ENCODE peak calls at places on chromosomes 2 and 18, in nine cellular contexts. One of them, this sample, is unnamed.

GRCh38 chr2:172552547-172553291 is 3.2 kb upstream of the PDK1 start:
- DNase-seq in activated T-cell treated with anti-CD3 and anti-CD28 coated beads, Interleukin-2, amount 50 U/mL, for 72 hours: no peak
- DNase-seq in activated T-helper 1 cell treated with Interleukin-2 at 50 U/mL for 16 hours: no peak
- DNase-seq in AG08395: peak; percentile 51
- DNase-seq in left kidney: no peak
- DNase-seq in activated CD4-positive, alpha-beta T cell treated with anti-CD3 and anti-CD28 coated beads for 36 hours: no peak
- DNase-seq in H54: peak; percentile 40
- DNase-seq in stromal cell of bone marrow: peak; percentile 69
- DNase-seq in stimulated activated CD8-positive, alpha-beta memory T cell treated with anti-CD3 and anti-CD28 coated beads, Interleukin-7, amount 100 ng/mL, for 1 hour: no peak
- DNase-seq in this sample: no peak

GRCh38 chr2:224395646-224396390 is 6.1 kb downstream of the FAM124B start:
- DNase-seq in stromal cell of bone marrow: no peak
- DNase-seq in activated CD4-positive, alpha-beta T cell treated with anti-CD3 and anti-CD28 coated beads for 36 hours: no peak
- DNase-seq in stimulated activated CD8-positive, alpha-beta memory T cell treated with anti-CD3 and anti-CD28 coated beads, Interleukin-7, amount 100 ng/mL, for 1 hour: no peak
- DNase-seq in AG08395: no peak
- DNase-seq in H54: no peak
- DNase-seq in left kidney: no peak
- DNase-seq in activated T-helper 1 cell treated with Interleukin-2 at 50 U/mL for 16 hours: no peak
- DNase-seq in activated T-cell treated with anti-CD3 and anti-CD28 coated beads, Interleukin-2, amount 50 U/mL, for 72 hours: no peak
- DNase-seq in this sample: no peak

GRCh38 chr2:28751956-28752607 is 452 bp downstream of the PPP1CB start:
- DNase-seq in stimulated activated CD8-positive, alpha-beta memory T cell treated with anti-CD3 and anti-CD28 coated beads, Interleukin-7, amount 100 ng/mL, for 1 hour: peak; percentile 5
- DNase-seq in activated CD4-positive, alpha-beta T cell treated with anti-CD3 and anti-CD28 coated beads for 36 hours: peak; percentile 51
- DNase-seq in activated T-cell treated with anti-CD3 and anti-CD28 coated beads, Interleukin-2, amount 50 U/mL, for 72 hours: peak; percentile 48
- DNase-seq in AG08395: no peak
- DNase-seq in activated T-helper 1 cell treated with Interleukin-2 at 50 U/mL for 16 hours: peak; percentile 9
- DNase-seq in H54: peak; percentile 50
- DNase-seq in stromal cell of bone marrow: no peak
- DNase-seq in left kidney: no peak
- DNase-seq in this sample: peak; percentile 42

GRCh38 chr2:133734699-133735098 is 166.4 kb upstream of the NCKAP5 start:
- DNase-seq in stromal cell of bone marrow: peak; percentile 28
- DNase-seq in activated CD4-positive, alpha-beta T cell treated with anti-CD3 and anti-CD28 coated beads for 36 hours: no peak
- DNase-seq in left kidney: no peak
- DNase-seq in AG08395: no peak
- DNase-seq in activated T-cell treated with anti-CD3 and anti-CD28 coated beads, Interleukin-2, amount 50 U/mL, for 72 hours: no peak
- DNase-seq in activated T-helper 1 cell treated with Interleukin-2 at 50 U/mL for 16 hours: no peak
- DNase-seq in H54: no peak
- DNase-seq in stimulated activated CD8-positive, alpha-beta memory T cell treated with anti-CD3 and anti-CD28 coated beads, Interleukin-7, amount 100 ng/mL, for 1 hour: no peak
- DNase-seq in this sample: no peak

GRCh38 chr2:62375051-62375450 is 130.9 kb downstream of the TMEM17 start:
- DNase-seq in left kidney: peak; percentile 92
- DNase-seq in stimulated activated CD8-positive, alpha-beta memory T cell treated with anti-CD3 and anti-CD28 coated beads, Interleukin-7, amount 100 ng/mL, for 1 hour: no peak
- DNase-seq in AG08395: no peak
- DNase-seq in stromal cell of bone marrow: no peak
- DNase-seq in activated T-helper 1 cell treated with Interleukin-2 at 50 U/mL for 16 hours: no peak
- DNase-seq in activated CD4-positive, alpha-beta T cell treated with anti-CD3 and anti-CD28 coated beads for 36 hours: no peak
- DNase-seq in activated T-cell treated with anti-CD3 and anti-CD28 coated beads, Interleukin-2, amount 50 U/mL, for 72 hours: no peak
- DNase-seq in H54: no peak
- DNase-seq in this sample: no peak

GRCh38 chr2:64524604-64525322 is 635 bp downstream of the AFTPH start:
- DNase-seq in activated T-cell treated with anti-CD3 and anti-CD28 coated beads, Interleukin-2, amount 50 U/mL, for 72 hours: peak; percentile 44
- DNase-seq in stromal cell of bone marrow: no peak
- DNase-seq in activated CD4-positive, alpha-beta T cell treated with anti-CD3 and anti-CD28 coated beads for 36 hours: peak; percentile 64
- DNase-seq in stimulated activated CD8-positive, alpha-beta memory T cell treated with anti-CD3 and anti-CD28 coated beads, Interleukin-7, amount 100 ng/mL, for 1 hour: no peak
- DNase-seq in H54: no peak
- DNase-seq in activated T-helper 1 cell treated with Interleukin-2 at 50 U/mL for 16 hours: no peak
- DNase-seq in left kidney: peak; percentile 79
- DNase-seq in AG08395: no peak
- DNase-seq in this sample: no peak

GRCh38 chr2:134310450-134311079 is 56.7 kb downstream of the MGAT5 start:
- DNase-seq in stimulated activated CD8-positive, alpha-beta memory T cell treated with anti-CD3 and anti-CD28 coated beads, Interleukin-7, amount 100 ng/mL, for 1 hour: no peak
- DNase-seq in left kidney: no peak
- DNase-seq in AG08395: no peak
- DNase-seq in stromal cell of bone marrow: no peak
- DNase-seq in activated T-cell treated with anti-CD3 and anti-CD28 coated beads, Interleukin-2, amount 50 U/mL, for 72 hours: no peak
- DNase-seq in H54: no peak
- DNase-seq in activated CD4-positive, alpha-beta T cell treated with anti-CD3 and anti-CD28 coated beads for 36 hours: no peak
- DNase-seq in activated T-helper 1 cell treated with Interleukin-2 at 50 U/mL for 16 hours: no peak
- DNase-seq in this sample: no peak

GRCh38 chr2:69166812-69167468 is 154.0 kb downstream of the ANTXR1 start:
- DNase-seq in activated T-helper 1 cell treated with Interleukin-2 at 50 U/mL for 16 hours: no peak
- DNase-seq in H54: no peak
- DNase-seq in stromal cell of bone marrow: no peak
- DNase-seq in left kidney: no peak
- DNase-seq in AG08395: no peak
- DNase-seq in stimulated activated CD8-positive, alpha-beta memory T cell treated with anti-CD3 and anti-CD28 coated beads, Interleukin-7, amount 100 ng/mL, for 1 hour: no peak
- DNase-seq in activated T-cell treated with anti-CD3 and anti-CD28 coated beads, Interleukin-2, amount 50 U/mL, for 72 hours: no peak
- DNase-seq in activated CD4-positive, alpha-beta T cell treated with anti-CD3 and anti-CD28 coated beads for 36 hours: no peak
- DNase-seq in this sample: no peak

GRCh38 chr18:2905802-2906521 is 59.2 kb downstream of the EMILIN2 start:
- DNase-seq in stromal cell of bone marrow: no peak
- DNase-seq in activated T-helper 1 cell treated with Interleukin-2 at 50 U/mL for 16 hours: peak; percentile 38
- DNase-seq in stimulated activated CD8-positive, alpha-beta memory T cell treated with anti-CD3 and anti-CD28 coated beads, Interleukin-7, amount 100 ng/mL, for 1 hour: peak; percentile 12
- DNase-seq in AG08395: peak; percentile 78
- DNase-seq in activated T-cell treated with anti-CD3 and anti-CD28 coated beads, Interleukin-2, amount 50 U/mL, for 72 hours: peak; percentile 66
- DNase-seq in left kidney: peak; percentile 84
- DNase-seq in activated CD4-positive, alpha-beta T cell treated with anti-CD3 and anti-CD28 coated beads for 36 hours: peak; percentile 69
- DNase-seq in H54: no peak
- DNase-seq in this sample: peak; percentile 31

GRCh38 chr18:72700961-72701710 is 157.0 kb upstream of the CBLN2 start:
- DNase-seq in activated T-helper 1 cell treated with Interleukin-2 at 50 U/mL for 16 hours: no peak
- DNase-seq in left kidney: peak; percentile 24
- DNase-seq in stimulated activated CD8-positive, alpha-beta memory T cell treated with anti-CD3 and anti-CD28 coated beads, Interleukin-7, amount 100 ng/mL, for 1 hour: no peak
- DNase-seq in AG08395: no peak
- DNase-seq in H54: no peak
- DNase-seq in stromal cell of bone marrow: no peak
- DNase-seq in activated T-cell treated with anti-CD3 and anti-CD28 coated beads, Interleukin-2, amount 50 U/mL, for 72 hours: no peak
- DNase-seq in activated CD4-positive, alpha-beta T cell treated with anti-CD3 and anti-CD28 coated beads for 36 hours: no peak
- DNase-seq in this sample: no peak

GRCh38 chr2:138897274-138897673 is 117.1 kb upstream of the NXPH2 start:
- DNase-seq in H54: no peak
- DNase-seq in stimulated activated CD8-positive, alpha-beta memory T cell treated with anti-CD3 and anti-CD28 coated beads, Interleukin-7, amount 100 ng/mL, for 1 hour: no peak
- DNase-seq in activated T-cell treated with anti-CD3 and anti-CD28 coated beads, Interleukin-2, amount 50 U/mL, for 72 hours: no peak
- DNase-seq in activated CD4-positive, alpha-beta T cell treated with anti-CD3 and anti-CD28 coated beads for 36 hours: no peak
- DNase-seq in activated T-helper 1 cell treated with Interleukin-2 at 50 U/mL for 16 hours: no peak
- DNase-seq in left kidney: no peak
- DNase-seq in AG08395: no peak
- DNase-seq in stromal cell of bone marrow: no peak
- DNase-seq in this sample: no peak

GRCh38 chr2:15547100-15547499 is 14.0 kb downstream of the NBAS start:
- DNase-seq in stromal cell of bone marrow: peak; percentile 14
- DNase-seq in left kidney: no peak
- DNase-seq in H54: no peak
- DNase-seq in activated CD4-positive, alpha-beta T cell treated with anti-CD3 and anti-CD28 coated beads for 36 hours: no peak
- DNase-seq in AG08395: no peak
- DNase-seq in activated T-helper 1 cell treated with Interleukin-2 at 50 U/mL for 16 hours: no peak
- DNase-seq in stimulated activated CD8-positive, alpha-beta memory T cell treated with anti-CD3 and anti-CD28 coated beads, Interleukin-7, amount 100 ng/mL, for 1 hour: no peak
- DNase-seq in activated T-cell treated with anti-CD3 and anti-CD28 coated beads, Interleukin-2, amount 50 U/mL, for 72 hours: no peak
- DNase-seq in this sample: no peak

GRCh38 chr2:160353166-160353565 is 140.4 kb downstream of the RBMS1 start:
- DNase-seq in left kidney: no peak
- DNase-seq in activated T-helper 1 cell treated with Interleukin-2 at 50 U/mL for 16 hours: no peak
- DNase-seq in H54: no peak
- DNase-seq in activated CD4-positive, alpha-beta T cell treated with anti-CD3 and anti-CD28 coated beads for 36 hours: peak; percentile 34
- DNase-seq in AG08395: no peak
- DNase-seq in stimulated activated CD8-positive, alpha-beta memory T cell treated with anti-CD3 and anti-CD28 coated beads, Interleukin-7, amount 100 ng/mL, for 1 hour: no peak
- DNase-seq in activated T-cell treated with anti-CD3 and anti-CD28 coated beads, Interleukin-2, amount 50 U/mL, for 72 hours: peak; percentile 23
- DNase-seq in stromal cell of bone marrow: no peak
- DNase-seq in this sample: peak; percentile 28

GRCh38 chr2:218146056-218146455 is 20.2 kb downstream of the CXCR2 start:
- DNase-seq in left kidney: no peak
- DNase-seq in stromal cell of bone marrow: no peak
- DNase-seq in AG08395: no peak
- DNase-seq in activated CD4-positive, alpha-beta T cell treated with anti-CD3 and anti-CD28 coated beads for 36 hours: no peak
- DNase-seq in activated T-cell treated with anti-CD3 and anti-CD28 coated beads, Interleukin-2, amount 50 U/mL, for 72 hours: no peak
- DNase-seq in H54: no peak
- DNase-seq in activated T-helper 1 cell treated with Interleukin-2 at 50 U/mL for 16 hours: no peak
- DNase-seq in stimulated activated CD8-positive, alpha-beta memory T cell treated with anti-CD3 and anti-CD28 coated beads, Interleukin-7, amount 100 ng/mL, for 1 hour: no peak
- DNase-seq in this sample: no peak

GRCh38 chr18:46485675-46486200 is 171.3 kb downstream of the LOXHD1 start:
- DNase-seq in AG08395: no peak
- DNase-seq in activated CD4-positive, alpha-beta T cell treated with anti-CD3 and anti-CD28 coated beads for 36 hours: no peak
- DNase-seq in H54: no peak
- DNase-seq in stromal cell of bone marrow: no peak
- DNase-seq in left kidney: peak; percentile 16
- DNase-seq in stimulated activated CD8-positive, alpha-beta memory T cell treated with anti-CD3 and anti-CD28 coated beads, Interleukin-7, amount 100 ng/mL, for 1 hour: no peak
- DNase-seq in activated T-helper 1 cell treated with Interleukin-2 at 50 U/mL for 16 hours: no peak
- DNase-seq in activated T-cell treated with anti-CD3 and anti-CD28 coated beads, Interleukin-2, amount 50 U/mL, for 72 hours: no peak
- DNase-seq in this sample: no peak

GRCh38 chr2:238095143-238095542 is 5.0 kb upstream of the ESPNL start:
- DNase-seq in left kidney: no peak
- DNase-seq in stromal cell of bone marrow: no peak
- DNase-seq in activated T-helper 1 cell treated with Interleukin-2 at 50 U/mL for 16 hours: no peak
- DNase-seq in stimulated activated CD8-positive, alpha-beta memory T cell treated with anti-CD3 and anti-CD28 coated beads, Interleukin-7, amount 100 ng/mL, for 1 hour: no peak
- DNase-seq in activated CD4-positive, alpha-beta T cell treated with anti-CD3 and anti-CD28 coated beads for 36 hours: no peak
- DNase-seq in AG08395: no peak
- DNase-seq in activated T-cell treated with anti-CD3 and anti-CD28 coated beads, Interleukin-2, amount 50 U/mL, for 72 hours: no peak
- DNase-seq in H54: no peak
- DNase-seq in this sample: no peak

GRCh38 chr2:88543541-88544057 is 83.7 kb downstream of the EIF2AK3 start:
- DNase-seq in stromal cell of bone marrow: no peak
- DNase-seq in stimulated activated CD8-positive, alpha-beta memory T cell treated with anti-CD3 and anti-CD28 coated beads, Interleukin-7, amount 100 ng/mL, for 1 hour: no peak
- DNase-seq in activated CD4-positive, alpha-beta T cell treated with anti-CD3 and anti-CD28 coated beads for 36 hours: no peak
- DNase-seq in H54: no peak
- DNase-seq in left kidney: no peak
- DNase-seq in AG08395: no peak
- DNase-seq in activated T-helper 1 cell treated with Interleukin-2 at 50 U/mL for 16 hours: no peak
- DNase-seq in activated T-cell treated with anti-CD3 and anti-CD28 coated beads, Interleukin-2, amount 50 U/mL, for 72 hours: no peak
- DNase-seq in this sample: no peak

GRCh38 chr18:34322365-34323289 is 97.9 kb upstream of the NOL4 start:
- DNase-seq in activated T-helper 1 cell treated with Interleukin-2 at 50 U/mL for 16 hours: no peak
- DNase-seq in activated CD4-positive, alpha-beta T cell treated with anti-CD3 and anti-CD28 coated beads for 36 hours: peak; percentile 42
- DNase-seq in stromal cell of bone marrow: peak; percentile 22
- DNase-seq in stimulated activated CD8-positive, alpha-beta memory T cell treated with anti-CD3 and anti-CD28 coated beads, Interleukin-7, amount 100 ng/mL, for 1 hour: no peak
- DNase-seq in AG08395: peak; percentile 31
- DNase-seq in H54: no peak
- DNase-seq in left kidney: peak; percentile 85
- DNase-seq in activated T-cell treated with anti-CD3 and anti-CD28 coated beads, Interleukin-2, amount 50 U/mL, for 72 hours: peak; percentile 19
- DNase-seq in this sample: no peak

GRCh38 chr2:96157649-96158553 is 12.7 kb upstream of the DUSP2 start:
- DNase-seq in AG08395: no peak
- DNase-seq in stimulated activated CD8-positive, alpha-beta memory T cell treated with anti-CD3 and anti-CD28 coated beads, Interleukin-7, amount 100 ng/mL, for 1 hour: no peak
- DNase-seq in stromal cell of bone marrow: no peak
- DNase-seq in activated T-cell treated with anti-CD3 and anti-CD28 coated beads, Interleukin-2, amount 50 U/mL, for 72 hours: peak; percentile 96
- DNase-seq in activated T-helper 1 cell treated with Interleukin-2 at 50 U/mL for 16 hours: peak; percentile 69
- DNase-seq in left kidney: peak; percentile 26
- DNase-seq in activated CD4-positive, alpha-beta T cell treated with anti-CD3 and anti-CD28 coated beads for 36 hours: peak; percentile 99
- DNase-seq in H54: no peak
- DNase-seq in this sample: peak; percentile 93

GRCh38 chr18:13436596-13436995 is 218.0 kb downstream of the LDLRAD4 start:
- DNase-seq in H54: no peak
- DNase-seq in left kidney: no peak
- DNase-seq in activated T-cell treated with anti-CD3 and anti-CD28 coated beads, Interleukin-2, amount 50 U/mL, for 72 hours: peak; percentile 26
- DNase-seq in stimulated activated CD8-positive, alpha-beta memory T cell treated with anti-CD3 and anti-CD28 coated beads, Interleukin-7, amount 100 ng/mL, for 1 hour: no peak
- DNase-seq in activated CD4-positive, alpha-beta T cell treated with anti-CD3 and anti-CD28 coated beads for 36 hours: peak; percentile 62
- DNase-seq in activated T-helper 1 cell treated with Interleukin-2 at 50 U/mL for 16 hours: no peak
- DNase-seq in stromal cell of bone marrow: no peak
- DNase-seq in AG08395: no peak
- DNase-seq in this sample: peak; percentile 37

GRCh38 chr2:99545066-99545465 is 55.2 kb upstream of the REV1 start:
- DNase-seq in stimulated activated CD8-positive, alpha-beta memory T cell treated with anti-CD3 and anti-CD28 coated beads, Interleukin-7, amount 100 ng/mL, for 1 hour: no peak
- DNase-seq in activated CD4-positive, alpha-beta T cell treated with anti-CD3 and anti-CD28 coated beads for 36 hours: no peak
- DNase-seq in H54: peak; percentile 45
- DNase-seq in stromal cell of bone marrow: no peak
- DNase-seq in activated T-cell treated with anti-CD3 and anti-CD28 coated beads, Interleukin-2, amount 50 U/mL, for 72 hours: no peak
- DNase-seq in AG08395: peak; percentile 61
- DNase-seq in activated T-helper 1 cell treated with Interleukin-2 at 50 U/mL for 16 hours: no peak
- DNase-seq in left kidney: no peak
- DNase-seq in this sample: no peak

GRCh38 chr2:229553091-229553490 is 161.3 kb downstream of the DNER start:
- DNase-seq in H54: no peak
- DNase-seq in activated T-helper 1 cell treated with Interleukin-2 at 50 U/mL for 16 hours: no peak
- DNase-seq in activated T-cell treated with anti-CD3 and anti-CD28 coated beads, Interleukin-2, amount 50 U/mL, for 72 hours: no peak
- DNase-seq in activated CD4-positive, alpha-beta T cell treated with anti-CD3 and anti-CD28 coated beads for 36 hours: no peak
- DNase-seq in stimulated activated CD8-positive, alpha-beta memory T cell treated with anti-CD3 and anti-CD28 coated beads, Interleukin-7, amount 100 ng/mL, for 1 hour: no peak
- DNase-seq in left kidney: no peak
- DNase-seq in stromal cell of bone marrow: peak; percentile 24
- DNase-seq in AG08395: no peak
- DNase-seq in this sample: no peak

GRCh38 chr2:221563601-221564000 is 8.5 kb downstream of the EPHA4 start:
- DNase-seq in activated CD4-positive, alpha-beta T cell treated with anti-CD3 and anti-CD28 coated beads for 36 hours: no peak
- DNase-seq in stromal cell of bone marrow: no peak
- DNase-seq in stimulated activated CD8-positive, alpha-beta memory T cell treated with anti-CD3 and anti-CD28 coated beads, Interleukin-7, amount 100 ng/mL, for 1 hour: no peak
- DNase-seq in AG08395: no peak
- DNase-seq in left kidney: no peak
- DNase-seq in activated T-helper 1 cell treated with Interleukin-2 at 50 U/mL for 16 hours: no peak
- DNase-seq in activated T-cell treated with anti-CD3 and anti-CD28 coated beads, Interleukin-2, amount 50 U/mL, for 72 hours: no peak
- DNase-seq in H54: no peak
- DNase-seq in this sample: no peak

GRCh38 chr2:160956243-160956802 is 203.9 kb upstream of the TANK start:
- DNase-seq in H54: no peak
- DNase-seq in stromal cell of bone marrow: peak; percentile 39
- DNase-seq in stimulated activated CD8-positive, alpha-beta memory T cell treated with anti-CD3 and anti-CD28 coated beads, Interleukin-7, amount 100 ng/mL, for 1 hour: no peak
- DNase-seq in activated CD4-positive, alpha-beta T cell treated with anti-CD3 and anti-CD28 coated beads for 36 hours: no peak
- DNase-seq in activated T-helper 1 cell treated with Interleukin-2 at 50 U/mL for 16 hours: no peak
- DNase-seq in left kidney: no peak
- DNase-seq in AG08395: peak; percentile 81
- DNase-seq in activated T-cell treated with anti-CD3 and anti-CD28 coated beads, Interleukin-2, amount 50 U/mL, for 72 hours: no peak
- DNase-seq in this sample: no peak

GRCh38 chr2:189673661-189674373 is 653 bp upstream of the ANKAR start:
- DNase-seq in activated T-helper 1 cell treated with Interleukin-2 at 50 U/mL for 16 hours: no peak
- DNase-seq in stimulated activated CD8-positive, alpha-beta memory T cell treated with anti-CD3 and anti-CD28 coated beads, Interleukin-7, amount 100 ng/mL, for 1 hour: no peak
- DNase-seq in stromal cell of bone marrow: no peak
- DNase-seq in H54: no peak
- DNase-seq in activated CD4-positive, alpha-beta T cell treated with anti-CD3 and anti-CD28 coated beads for 36 hours: no peak
- DNase-seq in left kidney: no peak
- DNase-seq in activated T-cell treated with anti-CD3 and anti-CD28 coated beads, Interleukin-2, amount 50 U/mL, for 72 hours: no peak
- DNase-seq in AG08395: no peak
- DNase-seq in this sample: no peak

GRCh38 chr2:198077477-198077876 is 273.1 kb downstream of the PLCL1 start:
- DNase-seq in activated CD4-positive, alpha-beta T cell treated with anti-CD3 and anti-CD28 coated beads for 36 hours: no peak
- DNase-seq in stromal cell of bone marrow: peak; percentile 48
- DNase-seq in H54: no peak
- DNase-seq in activated T-cell treated with anti-CD3 and anti-CD28 coated beads, Interleukin-2, amount 50 U/mL, for 72 hours: no peak
- DNase-seq in AG08395: no peak
- DNase-seq in stimulated activated CD8-positive, alpha-beta memory T cell treated with anti-CD3 and anti-CD28 coated beads, Interleukin-7, amount 100 ng/mL, for 1 hour: no peak
- DNase-seq in activated T-helper 1 cell treated with Interleukin-2 at 50 U/mL for 16 hours: no peak
- DNase-seq in left kidney: no peak
- DNase-seq in this sample: no peak

GRCh38 chr2:66240284-66240683 is 194.6 kb upstream of the MEIS1 start:
- DNase-seq in activated CD4-positive, alpha-beta T cell treated with anti-CD3 and anti-CD28 coated beads for 36 hours: no peak
- DNase-seq in activated T-helper 1 cell treated with Interleukin-2 at 50 U/mL for 16 hours: no peak
- DNase-seq in activated T-cell treated with anti-CD3 and anti-CD28 coated beads, Interleukin-2, amount 50 U/mL, for 72 hours: no peak
- DNase-seq in H54: no peak
- DNase-seq in AG08395: no peak
- DNase-seq in stimulated activated CD8-positive, alpha-beta memory T cell treated with anti-CD3 and anti-CD28 coated beads, Interleukin-7, amount 100 ng/mL, for 1 hour: no peak
- DNase-seq in left kidney: no peak
- DNase-seq in stromal cell of bone marrow: no peak
- DNase-seq in this sample: no peak

GRCh38 chr2:239158641-239159475 is 242.0 kb downstream of the HDAC4 start:
- DNase-seq in activated CD4-positive, alpha-beta T cell treated with anti-CD3 and anti-CD28 coated beads for 36 hours: no peak
- DNase-seq in activated T-helper 1 cell treated with Interleukin-2 at 50 U/mL for 16 hours: no peak
- DNase-seq in AG08395: no peak
- DNase-seq in stromal cell of bone marrow: no peak
- DNase-seq in H54: no peak
- DNase-seq in stimulated activated CD8-positive, alpha-beta memory T cell treated with anti-CD3 and anti-CD28 coated beads, Interleukin-7, amount 100 ng/mL, for 1 hour: no peak
- DNase-seq in activated T-cell treated with anti-CD3 and anti-CD28 coated beads, Interleukin-2, amount 50 U/mL, for 72 hours: no peak
- DNase-seq in left kidney: no peak
- DNase-seq in this sample: peak; percentile 11

GRCh38 chr2:79770926-79771325 is 258.1 kb downstream of the CTNNA2 start:
- DNase-seq in stimulated activated CD8-positive, alpha-beta memory T cell treated with anti-CD3 and anti-CD28 coated beads, Interleukin-7, amount 100 ng/mL, for 1 hour: no peak
- DNase-seq in activated CD4-positive, alpha-beta T cell treated with anti-CD3 and anti-CD28 coated beads for 36 hours: no peak
- DNase-seq in activated T-cell treated with anti-CD3 and anti-CD28 coated beads, Interleukin-2, amount 50 U/mL, for 72 hours: no peak
- DNase-seq in H54: no peak
- DNase-seq in stromal cell of bone marrow: no peak
- DNase-seq in left kidney: no peak
- DNase-seq in AG08395: no peak
- DNase-seq in activated T-helper 1 cell treated with Interleukin-2 at 50 U/mL for 16 hours: no peak
- DNase-seq in this sample: no peak

GRCh38 chr2:9941196-9941995 is 10.1 kb upstream of the GRHL1 start:
- DNase-seq in activated T-cell treated with anti-CD3 and anti-CD28 coated beads, Interleukin-2, amount 50 U/mL, for 72 hours: no peak
- DNase-seq in stromal cell of bone marrow: peak; percentile 55
- DNase-seq in stimulated activated CD8-positive, alpha-beta memory T cell treated with anti-CD3 and anti-CD28 coated beads, Interleukin-7, amount 100 ng/mL, for 1 hour: no peak
- DNase-seq in activated CD4-positive, alpha-beta T cell treated with anti-CD3 and anti-CD28 coated beads for 36 hours: no peak
- DNase-seq in H54: no peak
- DNase-seq in activated T-helper 1 cell treated with Interleukin-2 at 50 U/mL for 16 hours: no peak
- DNase-seq in left kidney: peak; percentile 81
- DNase-seq in AG08395: peak; percentile 75
- DNase-seq in this sample: no peak

GRCh38 chr2:25517701-25518100 is 155.7 kb downstream of the DTNB start:
- DNase-seq in AG08395: no peak
- DNase-seq in activated T-cell treated with anti-CD3 and anti-CD28 coated beads, Interleukin-2, amount 50 U/mL, for 72 hours: no peak
- DNase-seq in H54: no peak
- DNase-seq in left kidney: no peak
- DNase-seq in stimulated activated CD8-positive, alpha-beta memory T cell treated with anti-CD3 and anti-CD28 coated beads, Interleukin-7, amount 100 ng/mL, for 1 hour: no peak
- DNase-seq in stromal cell of bone marrow: no peak
- DNase-seq in activated CD4-positive, alpha-beta T cell treated with anti-CD3 and anti-CD28 coated beads for 36 hours: no peak
- DNase-seq in activated T-helper 1 cell treated with Interleukin-2 at 50 U/mL for 16 hours: no peak
- DNase-seq in this sample: no peak

This sample was measured in activated CD8-positive, alpha-beta memory T cell treated with anti-CD3 and anti-CD28 coated beads, Interleukin-2, amount 50 U/mL, for 4 hours.